ENCODE peak calls at places on chromosome 4, in eight cellular contexts. Z is thyroid gland, U is H9, I is ovary, Q is adrenal gland, A is psoas muscle, H is kidney, K is A673. B is an unnamed sample. For H3K4me1, the result is how much of the 10 kb centered on the place peaks cover.

GRCh38 chr4:37517326-37517725 is 168.8 kb downstream of the RELL1 start:
- DNase-seq in Q (no peak), I (no peak), H (no peak), U (no peak), Z (no peak), A (no peak), K (no peak), B (no peak)

GRCh38 chr4:151197258-151197657 is 79.7 kb upstream of the PRSS48 start:
- DNase-seq in U (no peak), H (no peak), A (peak), Q (no peak), Z (no peak), I (no peak), K (no peak), B (no peak)

GRCh38 chr4:152729466-152729865 is 49.7 kb upstream of the TMEM154 start:
- DNase-seq in U (no peak), A (no peak), Q (no peak), Z (no peak), K (peak), I (no peak), H (no peak), B (peak)

GRCh38 chr4:102477657-102478056 is 23.5 kb upstream of the NFKB1 start:
- DNase-seq in Q (no peak), H (no peak), Z (no peak), I (no peak), U (no peak), K (no peak), A (no peak), B (no peak)

GRCh38 chr4:148043990-148044645 is 312.2 kb downstream of the ARHGAP10 start:
- DNase-seq in K (no peak), U (no peak), I (no peak), A (peak), H (no peak), Z (no peak), Q (no peak), B (no peak)

GRCh38 chr4:186885289-186885688 is 161.6 kb upstream of the FAT1 start:
- DNase-seq in K (no peak), Z (no peak), A (no peak), Q (no peak), H (no peak), U (no peak), I (no peak), B (no peak)

GRCh38 chr4:164768516-164768915 is 14.6 kb downstream of the SMIM31 start:
- DNase-seq in U (no peak), Z (no peak), K (peak), A (no peak), I (no peak), H (no peak), Q (no peak), B (no peak)

GRCh38 chr4:5758741-5759140 is 47.7 kb downstream of the EVC start:
- DNase-seq in H (no peak), I (no peak), A (no peak), U (no peak), K (peak), Z (no peak), Q (no peak), B (peak)

GRCh38 chr4:72809208-72809607 is 240.2 kb upstream of the ADAMTS3 start:
- DNase-seq in K (no peak), H (no peak), Z (no peak), U (no peak), A (no peak), I (no peak), Q (no peak), B (no peak)

GRCh38 chr4:38788327-38788726 is 5.5 kb upstream of the TLR10 start:
- DNase-seq in Z (no peak), I (no peak), A (no peak), Q (no peak), H (no peak), U (no peak), K (no peak), B (peak)

GRCh38 chr4:145589923-145590702 is 29.1 kb upstream of the MMAA start:
- DNase-seq in A (no peak), H (no peak), K (no peak), U (no peak), I (no peak), Q (no peak), Z (no peak), B (no peak)

GRCh38 chr4:177528620-177529019 is 86.4 kb upstream of the AGA start:
- DNase-seq in H (no peak), K (no peak), Q (no peak), U (no peak), I (no peak), A (no peak), Z (no peak), B (no peak)

GRCh38 chr4:15506464-15506863 is 36.8 kb downstream of the CC2D2A start:
- DNase-seq in K (no peak), I (no peak), Q (no peak), H (no peak), Z (no peak), A (no peak), U (no peak), B (peak)

GRCh38 chr4:53019485-53020382 is 157.6 kb downstream of the RASL11B start:
- DNase-seq in I (no peak), K (no peak), Z (no peak), Q (no peak), U (no peak), H (no peak), A (no peak), B (peak)

GRCh38 chr4:135731681-135732080 is 1530.1 kb upstream of the PABPC4L start:
- DNase-seq in A (no peak), K (no peak), U (no peak), I (no peak), H (no peak), Q (no peak), Z (no peak), B (no peak)

GRCh38 chr4:53005149-53005546 is 143.0 kb downstream of the RASL11B start:
- DNase-seq in H (peak), K (no peak), Z (no peak), A (no peak), I (no peak), Q (no peak), U (no peak), B (no peak)

GRCh38 chr4:83454626-83455025 is 997 bp downstream of the HELQ start:
- DNase-seq in H (no peak), K (peak), Z (no peak), U (no peak), A (no peak), I (no peak), Q (no peak), B (peak)

GRCh38 chr4:145409393-145409792 is 72.3 kb upstream of the SMAD1 start:
- DNase-seq in I (no peak), A (no peak), H (no peak), U (no peak), Z (no peak), Q (no peak), K (no peak), B (no peak)

GRCh38 chr4:2964077-2964471 is 703 bp downstream of the GRK4 start:
- DNase-seq in K (no peak), U (no peak), I (no peak), Q (peak), Z (no peak), A (no peak), H (no peak), B (no peak)

GRCh38 chr4:81776794-81777193 is 305.1 kb upstream of the RASGEF1B start:
- DNase-seq in A (no peak), U (no peak), Z (no peak), Q (no peak), H (no peak), K (no peak), I (no peak), B (no peak)

GRCh38 chr4:163738521-163738920 is 244.0 kb downstream of the TMA16 start:
- DNase-seq in I (no peak), U (no peak), A (no peak), K (no peak), H (no peak), Z (no peak), Q (no peak), B (no peak)
- H3K4me1 ChIP-seq in I (under half), U (under half), A (under half), K (under half), H (under half), Z (under half), Q (under half), B (under half)

GRCh38 chr4:84937381-84937977 is 29.0 kb downstream of the WDFY3 start:
- DNase-seq in Q (no peak), U (no peak), K (no peak), H (no peak), A (no peak), Z (no peak), I (no peak), B (no peak)

GRCh38 chr4:84939111-84939510 is 27.4 kb downstream of the WDFY3 start:
- DNase-seq in H (no peak), U (no peak), Z (no peak), A (no peak), I (no peak), Q (no peak), K (no peak), B (no peak)

GRCh38 chr4:84938316-84938715 is 28.2 kb downstream of the WDFY3 start:
- DNase-seq in U (no peak), Z (no peak), Q (no peak), I (no peak), K (no peak), H (no peak), A (no peak), B (peak)

GRCh38 chr4:84932462-84932861 is 34.0 kb downstream of the WDFY3 start:
- DNase-seq in A (no peak), Z (no peak), I (no peak), Q (no peak), U (no peak), K (no peak), H (no peak), B (no peak)

GRCh38 chr4:84936123-84936522 is 30.4 kb downstream of the WDFY3 start:
- DNase-seq in H (no peak), I (no peak), Z (no peak), A (no peak), Q (no peak), K (no peak), U (no peak), B (no peak)
- H3K4me1 ChIP-seq in H (under half), I (under half), Z (under half), A (under half), Q (under half), K (under half), U (under half), B (under half)

DNA sequence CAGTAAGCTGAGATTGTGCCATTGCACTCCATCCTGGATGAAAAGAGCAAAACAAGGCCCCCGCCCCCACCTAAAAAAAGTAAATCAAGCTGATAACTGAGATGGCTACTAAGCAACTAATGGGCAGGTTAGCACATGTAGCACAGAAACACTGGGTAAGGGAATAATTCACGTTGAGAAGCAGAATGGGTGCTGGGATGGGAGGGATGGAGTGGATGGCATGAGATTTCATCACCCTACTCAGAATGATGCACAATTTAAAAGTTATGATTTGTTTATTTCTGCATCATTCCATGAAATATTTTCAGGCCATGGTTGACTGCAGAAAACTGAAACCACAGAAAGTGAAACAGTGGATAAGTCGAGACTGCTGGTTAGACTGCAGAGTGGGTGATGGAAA is 224.0 kb downstream of the ARAP2 start:
- DNase-seq in A (no peak), Q (no peak), K (no peak), Z (no peak), I (no peak), U (no peak), H (no peak), B (no peak)
- H3K4me1 ChIP-seq in A (under half), Q (under half), K (under half), Z (under half), I (under half), U (under half), H (under half), B (under half)

DNA sequence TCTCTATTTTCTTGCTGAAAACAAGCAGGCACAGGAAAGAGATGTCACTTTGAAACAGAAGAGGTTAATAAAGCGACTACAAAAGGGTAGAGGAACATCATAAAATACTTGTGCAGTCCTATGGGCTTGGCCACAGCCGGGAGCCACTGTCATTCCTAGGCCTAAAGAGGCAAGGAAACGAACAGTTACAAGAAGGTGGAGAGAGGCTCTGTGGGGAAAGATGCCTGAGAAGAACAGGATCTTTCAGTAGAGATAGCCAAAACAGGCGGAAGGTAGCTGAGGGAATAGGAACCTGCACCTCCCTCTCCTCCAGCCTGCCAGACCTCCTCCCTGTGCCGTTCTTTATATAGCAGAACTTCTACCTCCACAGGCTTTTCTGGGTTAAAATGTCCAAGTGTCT is 57.4 kb upstream of the ARSJ start:
- DNase-seq in Z (no peak), A (no peak), Q (no peak), U (no peak), K (no peak), I (no peak), H (no peak), B (no peak)
- H3K4me1 ChIP-seq in Z (under half), A (under half), Q (under half), U (under half), K (under half), I (under half), H (under half), B (under half)

GRCh38 chr4:6772223-6772928 is 10.2 kb upstream of the KIAA0232 start:
- DNase-seq in A (no peak), K (peak), Z (peak), H (no peak), I (no peak), Q (no peak), U (no peak), B (no peak)

GRCh38 chr4:6773106-6773505 is 9.4 kb upstream of the KIAA0232 start:
- DNase-seq in U (no peak), Z (peak), A (no peak), Q (no peak), I (no peak), H (peak), K (peak), B (peak)

GRCh38 chr4:6771229-6771671 is 11.3 kb upstream of the KIAA0232 start:
- DNase-seq in A (peak), Z (peak), U (no peak), I (no peak), H (peak), Q (no peak), K (no peak), B (peak)

GRCh38 chr4:6775746-6776145 is 6.8 kb upstream of the KIAA0232 start:
- DNase-seq in A (no peak), K (no peak), U (no peak), Z (no peak), H (no peak), I (no peak), Q (no peak), B (no peak)

GRCh38 chr4:6773616-6774540 is 8.6 kb upstream of the KIAA0232 start:
- DNase-seq in Z (no peak), U (no peak), Q (no peak), H (no peak), I (no peak), K (no peak), A (no peak), B (no peak)
- H3K4me1 ChIP-seq in Z (under half), U (under half), Q (under half), H (under half), I (under half), K (under half), A (under half), B (under half)

B was measured in fibroblast of lung.